ENCODE peak calls at places on chromosomes 12 and 14, in six cellular contexts. One of them, this sample, is unnamed. For H3K4me1, the result is how much of the 10 kb centered on the place peaks cover.

GRCh38 chr14:96071561-96071960 is 32.4 kb downstream of the C14orf132 start:
- DNase-seq in body of pancreas: no peak
- DNase-seq in heart right ventricle: no peak
- DNase-seq in MM.1S: no peak
- DNase-seq in stomach: no peak
- DNase-seq in testis: no peak
- DNase-seq in this sample: no peak

GRCh38 chr14:28651148-28651547 is 115.4 kb upstream of the FOXG1 start:
- DNase-seq in heart right ventricle: no peak
- DNase-seq in body of pancreas: no peak
- DNase-seq in stomach: no peak
- DNase-seq in testis: no peak
- DNase-seq in MM.1S: no peak
- DNase-seq in this sample: no peak

GRCh38 chr12:118044577-118044976 is 16.4 kb downstream of the WSB2 start:
- DNase-seq in MM.1S: no peak
- DNase-seq in testis: peak
- DNase-seq in heart right ventricle: no peak
- DNase-seq in body of pancreas: no peak
- DNase-seq in stomach: no peak
- DNase-seq in this sample: no peak

GRCh38 chr14:41785696-41786095 is 179.0 kb downstream of the LRFN5 start:
- DNase-seq in stomach: no peak
- DNase-seq in heart right ventricle: no peak
- DNase-seq in body of pancreas: no peak
- DNase-seq in testis: no peak
- DNase-seq in MM.1S: no peak
- DNase-seq in this sample: no peak

GRCh38 chr12:83057436-83057835 is 370.7 kb downstream of the TMTC2 start:
- DNase-seq in body of pancreas: no peak
- DNase-seq in heart right ventricle: no peak
- DNase-seq in MM.1S: no peak
- DNase-seq in testis: no peak
- DNase-seq in stomach: no peak
- DNase-seq in this sample: no peak

GRCh38 chr14:20468773-20469241 is 399 bp upstream of the PNP start:
- DNase-seq in testis: no peak
- DNase-seq in heart right ventricle: no peak
- DNase-seq in stomach: no peak
- DNase-seq in MM.1S: no peak
- DNase-seq in body of pancreas: peak
- DNase-seq in this sample: no peak

GRCh38 chr14:24093901-24094838 is at the start of gene PCK2:
- DNase-seq in testis: peak
- DNase-seq in heart right ventricle: peak
- DNase-seq in body of pancreas: peak
- DNase-seq in MM.1S: peak
- DNase-seq in stomach: peak
- DNase-seq in this sample: peak

GRCh38 chr12:103840399-103840880 is 594 bp downstream of the NT5DC3 start:
- DNase-seq in stomach: no peak
- DNase-seq in testis: peak
- DNase-seq in heart right ventricle: peak
- DNase-seq in MM.1S: no peak
- DNase-seq in body of pancreas: peak
- DNase-seq in this sample: peak

GRCh38 chr14:96502621-96503251 is 554 bp downstream of the PAPOLA start:
- DNase-seq in stomach: peak
- DNase-seq in MM.1S: peak
- DNase-seq in body of pancreas: peak
- DNase-seq in heart right ventricle: peak
- DNase-seq in testis: peak
- DNase-seq in this sample: peak

GRCh38 chr12:132075714-132076553 is 68.2 kb downstream of the DDX51 start:
- DNase-seq in body of pancreas: no peak
- DNase-seq in stomach: no peak
- DNase-seq in MM.1S: no peak
- DNase-seq in testis: peak
- DNase-seq in heart right ventricle: no peak
- DNase-seq in this sample: no peak

GRCh38 chr14:105486974-105487448 is 325 bp downstream of the CRIP1 start:
- DNase-seq in body of pancreas: no peak
- DNase-seq in heart right ventricle: peak
- DNase-seq in testis: no peak
- DNase-seq in stomach: no peak
- DNase-seq in MM.1S: no peak
- DNase-seq in this sample: no peak

GRCh38 chr12:94618995-94619695 is 31.2 kb downstream of the TMCC3 start:
- DNase-seq in body of pancreas: no peak
- DNase-seq in heart right ventricle: no peak
- DNase-seq in MM.1S: no peak
- DNase-seq in stomach: no peak
- DNase-seq in testis: no peak
- DNase-seq in this sample: no peak

GRCh38 chr12:57844725-57845477 is 1.6 kb downstream of the CTDSP2 start:
- DNase-seq in body of pancreas: peak
- DNase-seq in testis: peak
- DNase-seq in heart right ventricle: peak
- DNase-seq in stomach: peak
- DNase-seq in MM.1S: peak
- DNase-seq in this sample: peak

GRCh38 chr12:111404362-111405148 is 1.2 kb upstream of the SH2B3 start:
- DNase-seq in stomach: no peak
- DNase-seq in heart right ventricle: no peak
- DNase-seq in MM.1S: no peak
- DNase-seq in testis: no peak
- DNase-seq in body of pancreas: peak
- DNase-seq in this sample: peak

GRCh38 chr14:50941151-50941550 is 3.1 kb downstream of the PYGL start:
- DNase-seq in body of pancreas: no peak
- DNase-seq in MM.1S: no peak
- DNase-seq in heart right ventricle: no peak
- DNase-seq in stomach: no peak
- DNase-seq in testis: no peak
- DNase-seq in this sample: no peak

GRCh38 chr12:125172231-125172850 is 107.1 kb downstream of the AACS start:
- DNase-seq in MM.1S: no peak
- DNase-seq in testis: no peak
- DNase-seq in stomach: no peak
- DNase-seq in heart right ventricle: no peak
- DNase-seq in body of pancreas: no peak
- DNase-seq in this sample: no peak

GRCh38 chr12:125167658-125168057 is 102.4 kb downstream of the AACS start:
- DNase-seq in testis: no peak
- DNase-seq in heart right ventricle: no peak
- DNase-seq in stomach: no peak
- DNase-seq in MM.1S: no peak
- DNase-seq in body of pancreas: no peak
- DNase-seq in this sample: no peak

GRCh38 chr12:125169870-125170269 is 104.6 kb downstream of the AACS start:
- DNase-seq in heart right ventricle: no peak
- DNase-seq in body of pancreas: no peak
- DNase-seq in testis: no peak
- DNase-seq in stomach: no peak
- DNase-seq in MM.1S: no peak
- DNase-seq in this sample: no peak

GRCh38 chr12:125169451-125169850 is 104.2 kb downstream of the AACS start:
- DNase-seq in stomach: no peak
- DNase-seq in heart right ventricle: no peak
- DNase-seq in body of pancreas: no peak
- DNase-seq in testis: no peak
- DNase-seq in MM.1S: no peak
- DNase-seq in this sample: no peak

DNA sequence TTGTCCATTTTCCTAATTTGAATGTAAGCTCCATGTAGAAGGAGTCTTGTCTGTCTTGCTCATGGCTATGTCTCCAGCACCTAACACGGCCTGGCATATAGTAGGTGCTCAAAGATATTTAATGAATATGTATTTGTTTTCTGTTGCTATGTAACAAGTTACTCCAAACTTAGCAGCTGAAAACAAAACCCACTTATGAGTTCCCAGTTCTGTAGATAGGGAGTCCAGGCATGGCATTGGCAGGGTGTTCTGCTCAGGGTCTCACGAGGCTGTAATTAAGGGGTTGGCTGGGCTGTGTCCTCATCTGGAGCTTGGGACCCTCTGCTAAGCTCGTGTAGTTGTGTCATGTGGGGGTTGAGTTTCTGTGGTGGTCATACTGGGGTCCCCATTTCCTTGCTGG is 106.0 kb downstream of the AACS start:
- DNase-seq in heart right ventricle: no peak
- DNase-seq in testis: no peak
- DNase-seq in MM.1S: no peak
- DNase-seq in body of pancreas: no peak
- DNase-seq in stomach: no peak
- DNase-seq in this sample: no peak
- H3K4me1 ChIP-seq in heart right ventricle: under half
- H3K4me1 ChIP-seq in testis: under half
- H3K4me1 ChIP-seq in MM.1S: under half
- H3K4me1 ChIP-seq in body of pancreas: under half
- H3K4me1 ChIP-seq in stomach: under half
- H3K4me1 ChIP-seq in this sample: under half

GRCh38 chr12:6235499-6235898 is 35.3 kb downstream of the CD9 start:
- DNase-seq in testis: peak
- DNase-seq in heart right ventricle: peak
- DNase-seq in body of pancreas: peak
- DNase-seq in stomach: peak
- DNase-seq in MM.1S: peak
- DNase-seq in this sample: peak

GRCh38 chr12:6234214-6234613 is 34.0 kb downstream of the CD9 start:
- DNase-seq in MM.1S: no peak
- DNase-seq in heart right ventricle: no peak
- DNase-seq in testis: no peak
- DNase-seq in stomach: no peak
- DNase-seq in body of pancreas: no peak
- DNase-seq in this sample: no peak

GRCh38 chr12:6234906-6235305 is 34.7 kb downstream of the CD9 start:
- DNase-seq in MM.1S: no peak
- DNase-seq in stomach: no peak
- DNase-seq in body of pancreas: no peak
- DNase-seq in heart right ventricle: no peak
- DNase-seq in testis: no peak
- DNase-seq in this sample: no peak

GRCh38 chr12:6231359-6232268 is 31.4 kb downstream of the CD9 start:
- DNase-seq in MM.1S: no peak
- DNase-seq in testis: no peak
- DNase-seq in body of pancreas: no peak
- DNase-seq in stomach: no peak
- DNase-seq in heart right ventricle: no peak
- DNase-seq in this sample: no peak

GRCh38 chr12:6233121-6233971 is 33.1 kb downstream of the CD9 start:
- DNase-seq in body of pancreas: peak
- DNase-seq in MM.1S: no peak
- DNase-seq in stomach: no peak
- DNase-seq in heart right ventricle: peak
- DNase-seq in testis: no peak
- DNase-seq in this sample: peak
- H3K4me1 ChIP-seq in body of pancreas: half or more
- H3K4me1 ChIP-seq in MM.1S: under half
- H3K4me1 ChIP-seq in stomach: half or more
- H3K4me1 ChIP-seq in heart right ventricle: half or more
- H3K4me1 ChIP-seq in testis: under half
- H3K4me1 ChIP-seq in this sample: under half

GRCh38 chr12:50530532-50530931 is 25.7 kb downstream of the DIP2B start:
- DNase-seq in heart right ventricle: no peak
- DNase-seq in body of pancreas: no peak
- DNase-seq in stomach: no peak
- DNase-seq in testis: no peak
- DNase-seq in MM.1S: no peak
- DNase-seq in this sample: no peak
- H3K4me1 ChIP-seq in heart right ventricle: under half
- H3K4me1 ChIP-seq in body of pancreas: half or more
- H3K4me1 ChIP-seq in stomach: half or more
- H3K4me1 ChIP-seq in testis: under half
- H3K4me1 ChIP-seq in MM.1S: under half
- H3K4me1 ChIP-seq in this sample: under half

GRCh38 chr12:6952860-6953416 is 1.8 kb downstream of the PTPN6 start:
- DNase-seq in heart right ventricle: no peak
- DNase-seq in stomach: no peak
- DNase-seq in body of pancreas: no peak
- DNase-seq in testis: no peak
- DNase-seq in MM.1S: no peak
- DNase-seq in this sample: no peak

GRCh38 chr12:6952121-6952859 is 1.1 kb downstream of the PTPN6 start:
- DNase-seq in MM.1S: no peak
- DNase-seq in stomach: no peak
- DNase-seq in testis: no peak
- DNase-seq in body of pancreas: no peak
- DNase-seq in heart right ventricle: no peak
- DNase-seq in this sample: no peak

GRCh38 chr12:6954754-6955461 is 3.8 kb downstream of the PTPN6 start:
- DNase-seq in stomach: no peak
- DNase-seq in heart right ventricle: no peak
- DNase-seq in testis: peak
- DNase-seq in body of pancreas: no peak
- DNase-seq in MM.1S: no peak
- DNase-seq in this sample: peak

GRCh38 chr12:6954316-6954710 is 3.2 kb downstream of the PTPN6 start:
- DNase-seq in stomach: no peak
- DNase-seq in MM.1S: no peak
- DNase-seq in body of pancreas: no peak
- DNase-seq in testis: no peak
- DNase-seq in heart right ventricle: no peak
- DNase-seq in this sample: no peak

DNA sequence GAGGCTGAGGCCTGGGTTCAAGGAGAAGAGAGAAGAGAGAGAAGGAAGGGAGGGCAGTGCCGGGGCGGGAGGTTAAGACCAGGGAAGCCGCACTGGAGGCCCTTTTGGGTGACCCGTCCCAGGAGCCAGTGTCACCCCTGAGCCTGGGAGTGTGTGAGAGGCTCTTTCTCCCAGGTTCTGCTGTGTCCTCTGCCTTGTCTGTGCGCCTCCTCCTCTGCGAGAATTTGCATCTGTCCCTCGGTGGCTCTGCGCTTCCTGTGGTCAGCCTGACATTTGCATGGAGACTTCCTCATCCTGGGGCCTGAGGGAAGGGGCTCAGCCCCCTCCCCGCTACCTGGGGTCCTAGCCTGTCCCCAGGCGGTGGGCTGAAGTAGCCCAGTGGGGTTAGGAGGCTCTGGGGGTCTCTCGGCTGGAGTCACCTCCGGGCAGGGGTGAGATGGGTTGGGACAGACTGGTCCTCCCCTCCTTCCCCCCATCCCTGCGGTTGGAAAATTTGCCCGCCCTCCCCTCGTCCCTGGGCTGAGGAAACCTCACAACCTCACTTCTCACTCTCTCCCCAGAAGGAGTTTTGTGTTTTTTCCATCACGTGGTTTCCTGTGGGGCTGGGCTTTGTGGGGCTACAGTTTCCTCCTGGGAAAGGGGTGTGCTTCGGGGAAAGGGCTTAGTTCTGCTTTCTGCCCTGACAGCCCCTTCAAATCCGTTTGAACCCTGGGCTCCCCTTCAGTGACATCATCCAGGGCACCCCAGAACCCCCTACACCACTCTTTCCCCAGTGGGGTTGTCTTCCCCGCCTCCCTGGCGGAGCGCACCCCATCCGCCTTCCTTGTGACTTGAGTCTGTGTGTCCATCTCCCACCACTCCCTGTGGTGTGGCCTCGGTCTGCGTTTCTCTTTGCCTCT is 2.5 kb downstream of the PTPN6 start:
- DNase-seq in heart right ventricle: no peak
- DNase-seq in body of pancreas: no peak
- DNase-seq in MM.1S: peak
- DNase-seq in testis: no peak
- DNase-seq in stomach: peak
- DNase-seq in this sample: peak
- H3K4me1 ChIP-seq in heart right ventricle: under half
- H3K4me1 ChIP-seq in body of pancreas: under half
- H3K4me1 ChIP-seq in MM.1S: half or more
- H3K4me1 ChIP-seq in testis: under half
- H3K4me1 ChIP-seq in stomach: half or more
- H3K4me1 ChIP-seq in this sample: under half

This sample was measured in adrenal gland.